ENCODE peak calls at places on chromosomes 6 and 20, in seven cellular contexts. One of them, this sample, is unnamed.
A peak's percentile ranks its signal among the peaks of the same experiment; 100 is the strongest.

GRCh38 chr6:7301702-7302101 is 11.3 kb downstream of the SSR1 start:
- DNase-seq in lower leg skin: no peak
- DNase-seq in A549: no peak
- DNase-seq in adrenal gland: no peak
- DNase-seq in endothelial cell of umbilical vein: no peak
- DNase-seq in body of pancreas: no peak
- DNase-seq in tibial nerve: no peak
- DNase-seq in this sample: no peak

GRCh38 chr6:56770011-56770520 is 127.4 kb upstream of the DST start:
- DNase-seq in adrenal gland: no peak
- DNase-seq in endothelial cell of umbilical vein: no peak
- DNase-seq in body of pancreas: no peak
- DNase-seq in lower leg skin: no peak
- DNase-seq in tibial nerve: no peak
- DNase-seq in A549: no peak
- DNase-seq in this sample: no peak

GRCh38 chr6:54070025-54070424 is 41.2 kb upstream of the MLIP start:
- DNase-seq in A549: no peak
- DNase-seq in body of pancreas: no peak
- DNase-seq in endothelial cell of umbilical vein: peak; percentile 49
- DNase-seq in lower leg skin: no peak
- DNase-seq in tibial nerve: no peak
- DNase-seq in adrenal gland: no peak
- DNase-seq in this sample: no peak

GRCh38 chr6:26401389-26401986 is 587 bp upstream of the BTN3A1 start:
- DNase-seq in endothelial cell of umbilical vein: no peak
- DNase-seq in A549: no peak
- DNase-seq in lower leg skin: no peak
- DNase-seq in tibial nerve: no peak
- DNase-seq in adrenal gland: no peak
- DNase-seq in body of pancreas: no peak
- DNase-seq in this sample: no peak

GRCh38 chr20:41347523-41348429 is 7.2 kb downstream of the LPIN3 start:
- DNase-seq in tibial nerve: no peak
- DNase-seq in lower leg skin: no peak
- DNase-seq in body of pancreas: no peak
- DNase-seq in A549: no peak
- DNase-seq in adrenal gland: no peak
- DNase-seq in endothelial cell of umbilical vein: no peak
- DNase-seq in this sample: no peak

GRCh38 chr6:105972440-105972839 is 113.7 kb upstream of the PRDM1 start:
- DNase-seq in body of pancreas: no peak
- DNase-seq in lower leg skin: no peak
- DNase-seq in adrenal gland: no peak
- DNase-seq in tibial nerve: no peak
- DNase-seq in endothelial cell of umbilical vein: no peak
- DNase-seq in A549: no peak
- DNase-seq in this sample: no peak

GRCh38 chr6:102907181-102907580 is 1513.7 kb downstream of the GRIK2 start:
- DNase-seq in body of pancreas: no peak
- DNase-seq in A549: no peak
- DNase-seq in adrenal gland: no peak
- DNase-seq in endothelial cell of umbilical vein: no peak
- DNase-seq in tibial nerve: no peak
- DNase-seq in lower leg skin: no peak
- DNase-seq in this sample: no peak

GRCh38 chr6:152720964-152721363 is 23.3 kb downstream of the MYCT1 start:
- DNase-seq in body of pancreas: no peak
- DNase-seq in tibial nerve: no peak
- DNase-seq in endothelial cell of umbilical vein: peak; percentile 81
- DNase-seq in lower leg skin: no peak
- DNase-seq in A549: no peak
- DNase-seq in adrenal gland: peak; percentile 1
- DNase-seq in this sample: no peak

GRCh38 chr6:14987490-14987889 is 258.4 kb upstream of the JARID2 start:
- DNase-seq in endothelial cell of umbilical vein: no peak
- DNase-seq in A549: no peak
- DNase-seq in tibial nerve: no peak
- DNase-seq in adrenal gland: no peak
- DNase-seq in body of pancreas: no peak
- DNase-seq in lower leg skin: no peak
- DNase-seq in this sample: no peak

GRCh38 chr6:13883966-13884365 is 40.8 kb upstream of the RNF182 start:
- DNase-seq in A549: no peak
- DNase-seq in lower leg skin: no peak
- DNase-seq in tibial nerve: no peak
- DNase-seq in body of pancreas: no peak
- DNase-seq in adrenal gland: no peak
- DNase-seq in endothelial cell of umbilical vein: no peak
- DNase-seq in this sample: no peak

GRCh38 chr6:145744619-145745018 is 9.3 kb upstream of the EPM2A start:
- DNase-seq in A549: no peak
- DNase-seq in tibial nerve: no peak
- DNase-seq in adrenal gland: no peak
- DNase-seq in lower leg skin: no peak
- DNase-seq in body of pancreas: no peak
- DNase-seq in endothelial cell of umbilical vein: no peak
- DNase-seq in this sample: no peak

GRCh38 chr6:12472601-12473038 is 182.5 kb downstream of the EDN1 start:
- DNase-seq in lower leg skin: peak; percentile 94
- DNase-seq in tibial nerve: peak; percentile 59
- DNase-seq in endothelial cell of umbilical vein: no peak
- DNase-seq in body of pancreas: peak; percentile 33
- DNase-seq in adrenal gland: peak; percentile 96
- DNase-seq in A549: no peak
- DNase-seq in this sample: no peak

GRCh38 chr6:7196019-7196402 is 88.2 kb downstream of the RREB1 start:
- DNase-seq in tibial nerve: no peak
- DNase-seq in endothelial cell of umbilical vein: no peak
- DNase-seq in A549: no peak
- DNase-seq in body of pancreas: no peak
- DNase-seq in lower leg skin: peak; percentile 77
- DNase-seq in adrenal gland: no peak
- DNase-seq in this sample: no peak

GRCh38 chr6:45436544-45437440 is 59.1 kb upstream of the SUPT3H start:
- DNase-seq in body of pancreas: no peak
- DNase-seq in adrenal gland: no peak
- DNase-seq in A549: no peak
- DNase-seq in endothelial cell of umbilical vein: peak; percentile 68
- DNase-seq in lower leg skin: no peak
- DNase-seq in tibial nerve: no peak
- DNase-seq in this sample: no peak

GRCh38 chr6:42038811-42039408 is 11.4 kb upstream of the TAF8 start:
- DNase-seq in lower leg skin: no peak
- DNase-seq in A549: no peak
- DNase-seq in adrenal gland: no peak
- DNase-seq in tibial nerve: no peak
- DNase-seq in endothelial cell of umbilical vein: no peak
- DNase-seq in body of pancreas: no peak
- DNase-seq in this sample: no peak

GRCh38 chr20:2023151-2023550 is 29.3 kb upstream of the PDYN start:
- DNase-seq in endothelial cell of umbilical vein: no peak
- DNase-seq in A549: no peak
- DNase-seq in adrenal gland: no peak
- DNase-seq in body of pancreas: no peak
- DNase-seq in lower leg skin: no peak
- DNase-seq in tibial nerve: no peak
- DNase-seq in this sample: no peak

GRCh38 chr6:4055420-4056041 is 23.4 kb downstream of the FAM217A start:
- DNase-seq in adrenal gland: peak; percentile 65
- DNase-seq in A549: peak; percentile 47
- DNase-seq in lower leg skin: no peak
- DNase-seq in tibial nerve: peak; percentile 56
- DNase-seq in body of pancreas: peak; percentile 52
- DNase-seq in endothelial cell of umbilical vein: peak; percentile 92
- DNase-seq in this sample: peak; percentile 35

GRCh38 chr6:137051790-137052472 is 7.2 kb upstream of the IL20RA start:
- DNase-seq in adrenal gland: peak; percentile 53
- DNase-seq in body of pancreas: no peak
- DNase-seq in endothelial cell of umbilical vein: no peak
- DNase-seq in tibial nerve: no peak
- DNase-seq in A549: no peak
- DNase-seq in lower leg skin: no peak
- DNase-seq in this sample: no peak

GRCh38 chr20:60137657-60138245 is 179.5 kb downstream of the CDH26 start:
- DNase-seq in tibial nerve: no peak
- DNase-seq in lower leg skin: no peak
- DNase-seq in endothelial cell of umbilical vein: no peak
- DNase-seq in adrenal gland: peak; percentile 17
- DNase-seq in A549: peak; percentile 11
- DNase-seq in body of pancreas: peak; percentile 19
- DNase-seq in this sample: peak; percentile 29

GRCh38 chr6:56842602-56843475 is 112.1 kb upstream of the BEND6 start:
- DNase-seq in tibial nerve: peak; percentile 26
- DNase-seq in body of pancreas: no peak
- DNase-seq in A549: no peak
- DNase-seq in lower leg skin: peak; percentile 87
- DNase-seq in adrenal gland: peak; percentile 36
- DNase-seq in endothelial cell of umbilical vein: peak; percentile 53
- DNase-seq in this sample: no peak

GRCh38 chr6:78850621-78851020 is 16.7 kb upstream of the IRAK1BP1 start:
- DNase-seq in tibial nerve: no peak
- DNase-seq in A549: no peak
- DNase-seq in lower leg skin: no peak
- DNase-seq in body of pancreas: no peak
- DNase-seq in adrenal gland: no peak
- DNase-seq in endothelial cell of umbilical vein: no peak
- DNase-seq in this sample: no peak

GRCh38 chr20:44704551-44704971 is 10.6 kb upstream of the CCN5 start:
- DNase-seq in endothelial cell of umbilical vein: no peak
- DNase-seq in body of pancreas: no peak
- DNase-seq in A549: no peak
- DNase-seq in tibial nerve: no peak
- DNase-seq in adrenal gland: peak; percentile 75
- DNase-seq in lower leg skin: no peak
- DNase-seq in this sample: no peak

GRCh38 chr6:240151-240550 is 52.1 kb upstream of the DUSP22 start:
- DNase-seq in adrenal gland: no peak
- DNase-seq in tibial nerve: no peak
- DNase-seq in body of pancreas: no peak
- DNase-seq in lower leg skin: no peak
- DNase-seq in A549: no peak
- DNase-seq in endothelial cell of umbilical vein: no peak
- DNase-seq in this sample: no peak
- TF ChIP-seq POLR2A in adrenal gland: no peak
- TF ChIP-seq POLR2A in tibial nerve: no peak
- TF ChIP-seq POLR2A in body of pancreas: no peak
- TF ChIP-seq POLR2A in lower leg skin: no peak
- TF ChIP-seq POLR2A in A549: no peak
- TF ChIP-seq POLR2A in endothelial cell of umbilical vein: no peak
- TF ChIP-seq POLR2A in this sample: no peak

GRCh38 chr20:32357869-32358631 is at the start of gene ASXL1:
- DNase-seq in body of pancreas: peak; percentile 98
- DNase-seq in lower leg skin: peak; percentile 99
- DNase-seq in A549: peak; percentile 94
- DNase-seq in tibial nerve: peak; percentile 89
- DNase-seq in adrenal gland: peak; percentile 97
- DNase-seq in endothelial cell of umbilical vein: peak; percentile 97
- DNase-seq in this sample: peak; percentile 89
- TF ChIP-seq POLR2A in body of pancreas: peak; percentile 39
- TF ChIP-seq POLR2A in lower leg skin: no peak
- TF ChIP-seq POLR2A in A549: peak; percentile 49
- TF ChIP-seq POLR2A in tibial nerve: peak; percentile 70
- TF ChIP-seq POLR2A in adrenal gland: peak; percentile 14
- TF ChIP-seq POLR2A in endothelial cell of umbilical vein: peak; percentile 61
- TF ChIP-seq POLR2A in this sample: peak; percentile 62

GRCh38 chr6:116408476-116408875 is 37.7 kb downstream of the DSE start:
- DNase-seq in adrenal gland: no peak
- DNase-seq in A549: no peak
- DNase-seq in body of pancreas: no peak
- DNase-seq in endothelial cell of umbilical vein: no peak
- DNase-seq in lower leg skin: no peak
- DNase-seq in tibial nerve: no peak
- DNase-seq in this sample: no peak
- TF ChIP-seq POLR2A in adrenal gland: no peak
- TF ChIP-seq POLR2A in A549: no peak
- TF ChIP-seq POLR2A in body of pancreas: no peak
- TF ChIP-seq POLR2A in endothelial cell of umbilical vein: no peak
- TF ChIP-seq POLR2A in lower leg skin: no peak
- TF ChIP-seq POLR2A in tibial nerve: no peak
- TF ChIP-seq POLR2A in this sample: no peak

GRCh38 chr20:23482138-23482537 is 8.8 kb upstream of the CST8 start:
- DNase-seq in endothelial cell of umbilical vein: no peak
- DNase-seq in A549: no peak
- DNase-seq in adrenal gland: no peak
- DNase-seq in lower leg skin: no peak
- DNase-seq in body of pancreas: no peak
- DNase-seq in tibial nerve: no peak
- DNase-seq in this sample: no peak
- TF ChIP-seq POLR2A in endothelial cell of umbilical vein: no peak
- TF ChIP-seq POLR2A in A549: no peak
- TF ChIP-seq POLR2A in adrenal gland: no peak
- TF ChIP-seq POLR2A in lower leg skin: no peak
- TF ChIP-seq POLR2A in body of pancreas: no peak
- TF ChIP-seq POLR2A in tibial nerve: no peak
- TF ChIP-seq POLR2A in this sample: no peak

DNA sequence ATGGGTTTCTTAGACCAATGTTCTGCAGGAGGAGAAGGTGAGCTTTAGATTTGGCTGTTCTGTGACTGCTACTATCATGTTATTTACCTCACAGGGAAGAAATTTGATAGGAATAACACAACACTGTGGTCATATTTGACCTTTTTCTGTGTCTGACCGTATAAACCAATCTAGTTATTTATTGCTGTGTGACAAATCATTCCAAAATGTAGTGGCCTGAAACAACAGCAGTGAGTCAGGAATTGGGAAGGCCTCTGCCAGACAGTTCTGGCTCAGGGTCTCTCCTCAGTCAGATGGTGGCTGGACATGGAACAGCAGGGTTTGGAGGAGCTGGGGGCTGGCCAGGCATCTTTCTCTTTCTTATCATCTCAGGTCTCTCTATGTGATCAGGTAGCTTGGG is 33.0 kb downstream of the RIPOR2 start:
- DNase-seq in body of pancreas: no peak
- DNase-seq in adrenal gland: peak; percentile 20
- DNase-seq in endothelial cell of umbilical vein: no peak
- DNase-seq in A549: no peak
- DNase-seq in tibial nerve: no peak
- DNase-seq in lower leg skin: no peak
- DNase-seq in this sample: peak; percentile 67
- TF ChIP-seq POLR2A in body of pancreas: no peak
- TF ChIP-seq POLR2A in adrenal gland: no peak
- TF ChIP-seq POLR2A in endothelial cell of umbilical vein: no peak
- TF ChIP-seq POLR2A in A549: no peak
- TF ChIP-seq POLR2A in tibial nerve: no peak
- TF ChIP-seq POLR2A in lower leg skin: no peak
- TF ChIP-seq POLR2A in this sample: no peak

GRCh38 chr6:90296346-90297123 is at the start of gene BACH2:
- DNase-seq in adrenal gland: peak; percentile 92
- DNase-seq in A549: peak; percentile 52
- DNase-seq in endothelial cell of umbilical vein: peak; percentile 78
- DNase-seq in body of pancreas: peak; percentile 94
- DNase-seq in lower leg skin: peak; percentile 97
- DNase-seq in tibial nerve: peak; percentile 89
- DNase-seq in this sample: no peak
- TF ChIP-seq POLR2A in adrenal gland: no peak
- TF ChIP-seq POLR2A in A549: no peak
- TF ChIP-seq POLR2A in endothelial cell of umbilical vein: no peak
- TF ChIP-seq POLR2A in body of pancreas: peak; percentile 87
- TF ChIP-seq POLR2A in lower leg skin: no peak
- TF ChIP-seq POLR2A in tibial nerve: peak; percentile 77
- TF ChIP-seq POLR2A in this sample: no peak

This sample was measured in H54.